ENCODE peak calls at places on chromosomes 7 and 10, in four cellular contexts. One of them, this sample, is unnamed. For H3K4me1 and H3K27me3, the result is how much of the 10 kb centered on the place peaks cover.

GRCh38 chr7:90119178-90119971 is 34.9 kb upstream of the STEAP1 start:
- DNase-seq in CD4-positive, CD25-positive, alpha-beta regulatory T cell: no peak
- DNase-seq in HCT116: no peak
- DNase-seq in prostate gland: peak
- DNase-seq in this sample: no peak

GRCh38 chr10:103544657-103545310 is 51.3 kb downstream of the NEURL1 start:
- DNase-seq in CD4-positive, CD25-positive, alpha-beta regulatory T cell: no peak
- DNase-seq in HCT116: no peak
- DNase-seq in prostate gland: no peak
- DNase-seq in this sample: no peak

GRCh38 chr7:106895246-106895864 is 30.3 kb downstream of the PIK3CG start:
- DNase-seq in CD4-positive, CD25-positive, alpha-beta regulatory T cell: no peak
- DNase-seq in HCT116: no peak
- DNase-seq in prostate gland: no peak
- DNase-seq in this sample: no peak

GRCh38 chr10:29353887-29354561 is 65.2 kb downstream of the LYZL1 start:
- DNase-seq in CD4-positive, CD25-positive, alpha-beta regulatory T cell: no peak
- DNase-seq in HCT116: no peak
- DNase-seq in prostate gland: no peak
- DNase-seq in this sample: no peak

GRCh38 chr7:78232806-78233205 is 434.2 kb downstream of the PHTF2 start:
- DNase-seq in CD4-positive, CD25-positive, alpha-beta regulatory T cell: no peak
- DNase-seq in HCT116: no peak
- DNase-seq in prostate gland: no peak
- DNase-seq in this sample: no peak

GRCh38 chr7:80656029-80656428 is 17.6 kb downstream of the CD36 start:
- DNase-seq in CD4-positive, CD25-positive, alpha-beta regulatory T cell: no peak
- DNase-seq in HCT116: no peak
- DNase-seq in prostate gland: no peak
- DNase-seq in this sample: no peak

GRCh38 chr10:124296813-124297788 is 121.6 kb downstream of the OAT start:
- DNase-seq in CD4-positive, CD25-positive, alpha-beta regulatory T cell: peak
- DNase-seq in HCT116: no peak
- DNase-seq in prostate gland: no peak
- DNase-seq in this sample: no peak

GRCh38 chr7:124032369-124033092 is at the start of gene TMEM229A:
- DNase-seq in CD4-positive, CD25-positive, alpha-beta regulatory T cell: no peak
- DNase-seq in HCT116: no peak
- DNase-seq in prostate gland: peak
- DNase-seq in this sample: no peak

GRCh38 chr7:81158189-81158588 is 239.3 kb upstream of the SEMA3C start:
- DNase-seq in CD4-positive, CD25-positive, alpha-beta regulatory T cell: no peak
- DNase-seq in HCT116: no peak
- DNase-seq in prostate gland: no peak
- DNase-seq in this sample: no peak

GRCh38 chr7:78828317-78828716 is 625.1 kb downstream of the MAGI2 start:
- DNase-seq in CD4-positive, CD25-positive, alpha-beta regulatory T cell: no peak
- DNase-seq in HCT116: no peak
- DNase-seq in prostate gland: no peak
- DNase-seq in this sample: no peak

GRCh38 chr10:77893386-77893785 is 33.2 kb downstream of the DLG5 start:
- DNase-seq in CD4-positive, CD25-positive, alpha-beta regulatory T cell: no peak
- DNase-seq in HCT116: no peak
- DNase-seq in prostate gland: no peak
- DNase-seq in this sample: no peak

GRCh38 chr7:114942443-114943175 is 20.7 kb downstream of the MDFIC start:
- DNase-seq in CD4-positive, CD25-positive, alpha-beta regulatory T cell: no peak
- DNase-seq in HCT116: no peak
- DNase-seq in prostate gland: no peak
- DNase-seq in this sample: no peak

GRCh38 chr10:97320480-97321031 is 1.5 kb downstream of the FRAT1 start:
- DNase-seq in CD4-positive, CD25-positive, alpha-beta regulatory T cell: no peak
- DNase-seq in HCT116: no peak
- DNase-seq in prostate gland: no peak
- DNase-seq in this sample: no peak

GRCh38 chr7:30713397-30713796 is 31.1 kb upstream of the CRHR2 start:
- DNase-seq in CD4-positive, CD25-positive, alpha-beta regulatory T cell: no peak
- DNase-seq in HCT116: no peak
- DNase-seq in prostate gland: no peak
- DNase-seq in this sample: no peak

GRCh38 chr7:29480456-29480855 is 83.2 kb upstream of the PRR15 start:
- DNase-seq in CD4-positive, CD25-positive, alpha-beta regulatory T cell: no peak
- DNase-seq in HCT116: no peak
- DNase-seq in prostate gland: peak
- DNase-seq in this sample: no peak

GRCh38 chr10:47025540-47026300 is 114.5 kb downstream of the PTPN20 start:
- DNase-seq in CD4-positive, CD25-positive, alpha-beta regulatory T cell: no peak
- DNase-seq in HCT116: no peak
- DNase-seq in prostate gland: no peak
- DNase-seq in this sample: no peak

GRCh38 chr10:10092581-10092980 is 925.1 kb upstream of the CELF2 start:
- DNase-seq in CD4-positive, CD25-positive, alpha-beta regulatory T cell: no peak
- DNase-seq in HCT116: no peak
- DNase-seq in prostate gland: no peak
- DNase-seq in this sample: no peak

GRCh38 chr7:32957326-32958045 is at the start of gene FKBP9:
- DNase-seq in CD4-positive, CD25-positive, alpha-beta regulatory T cell: no peak
- DNase-seq in HCT116: no peak
- DNase-seq in prostate gland: peak
- DNase-seq in this sample: peak

GRCh38 chr7:31439165-31439564 is 74.7 kb upstream of the ITPRID1 start:
- DNase-seq in CD4-positive, CD25-positive, alpha-beta regulatory T cell: no peak
- DNase-seq in HCT116: no peak
- DNase-seq in prostate gland: no peak
- DNase-seq in this sample: no peak

GRCh38 chr7:70884446-70884764 is 247.5 kb upstream of the GALNT17 start:
- DNase-seq in CD4-positive, CD25-positive, alpha-beta regulatory T cell: no peak
- DNase-seq in HCT116: no peak
- DNase-seq in prostate gland: no peak
- DNase-seq in this sample: no peak

GRCh38 chr10:19096674-19097073 is 48.1 kb downstream of the MALRD1 start:
- DNase-seq in CD4-positive, CD25-positive, alpha-beta regulatory T cell: no peak
- DNase-seq in HCT116: no peak
- DNase-seq in prostate gland: no peak
- DNase-seq in this sample: no peak

GRCh38 chr7:4807708-4808420 is 32.4 kb downstream of the AP5Z1 start:
- DNase-seq in CD4-positive, CD25-positive, alpha-beta regulatory T cell: no peak
- DNase-seq in HCT116: no peak
- DNase-seq in prostate gland: no peak
- DNase-seq in this sample: no peak

GRCh38 chr7:85806321-85806720 is 619.5 kb upstream of the SEMA3D start:
- DNase-seq in CD4-positive, CD25-positive, alpha-beta regulatory T cell: no peak
- DNase-seq in HCT116: no peak
- DNase-seq in prostate gland: no peak
- DNase-seq in this sample: no peak

GRCh38 chr7:45402480-45403218 is 171.5 kb upstream of the ADCY1 start:
- DNase-seq in CD4-positive, CD25-positive, alpha-beta regulatory T cell: no peak
- DNase-seq in HCT116: no peak
- DNase-seq in prostate gland: no peak
- DNase-seq in this sample: no peak

GRCh38 chr7:51621956-51622355 is 305.3 kb upstream of the COBL start:
- DNase-seq in CD4-positive, CD25-positive, alpha-beta regulatory T cell: no peak
- DNase-seq in HCT116: no peak
- DNase-seq in prostate gland: no peak
- DNase-seq in this sample: no peak

GRCh38 chr10:98316661-98317060 is 48.7 kb upstream of the LOXL4 start:
- DNase-seq in CD4-positive, CD25-positive, alpha-beta regulatory T cell: no peak
- DNase-seq in HCT116: no peak
- DNase-seq in prostate gland: no peak
- DNase-seq in this sample: no peak

GRCh38 chr10:60718891-60719290 is 59.4 kb upstream of the CDK1 start:
- DNase-seq in CD4-positive, CD25-positive, alpha-beta regulatory T cell: no peak
- DNase-seq in HCT116: no peak
- DNase-seq in prostate gland: no peak
- DNase-seq in this sample: no peak

GRCh38 chr7:69256634-69257081 is 341.6 kb upstream of the AUTS2 start:
- DNase-seq in CD4-positive, CD25-positive, alpha-beta regulatory T cell: no peak
- DNase-seq in HCT116: no peak
- DNase-seq in prostate gland: no peak
- DNase-seq in this sample: peak

GRCh38 chr7:133489906-133490305 is 237.0 kb downstream of the EXOC4 start:
- DNase-seq in CD4-positive, CD25-positive, alpha-beta regulatory T cell: no peak
- DNase-seq in HCT116: no peak
- DNase-seq in prostate gland: no peak
- DNase-seq in this sample: no peak

GRCh38 chr7:98314469-98314868 is 33.0 kb downstream of the BRI3 start:
- DNase-seq in CD4-positive, CD25-positive, alpha-beta regulatory T cell: no peak
- DNase-seq in HCT116: no peak
- DNase-seq in prostate gland: no peak
- DNase-seq in this sample: no peak

GRCh38 chr10:31769564-31769963 is 159.1 kb downstream of the ARHGAP12 start:
- DNase-seq in CD4-positive, CD25-positive, alpha-beta regulatory T cell: no peak
- DNase-seq in HCT116: no peak
- DNase-seq in prostate gland: no peak
- DNase-seq in this sample: no peak

DNA sequence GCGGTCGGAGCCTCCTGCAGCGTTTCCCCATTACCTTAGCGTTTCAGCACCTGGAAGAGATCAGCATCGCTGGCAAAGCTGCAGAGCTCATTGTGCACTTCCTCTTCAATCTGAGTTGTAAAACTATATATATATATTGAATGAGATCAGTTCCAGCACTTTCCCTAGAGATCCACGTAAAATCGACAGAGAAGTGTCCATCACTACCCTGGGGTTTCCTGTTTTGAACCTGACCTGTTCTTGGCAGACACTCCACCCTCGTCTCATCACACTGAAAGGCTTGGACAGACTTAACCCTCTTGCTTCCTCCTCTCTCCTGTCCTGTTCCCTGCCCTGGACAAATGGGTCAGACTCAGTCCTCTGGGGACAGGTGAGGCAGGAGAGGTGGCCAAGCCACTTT is 83.6 kb upstream of the KDM7A start:
- DNase-seq in CD4-positive, CD25-positive, alpha-beta regulatory T cell: no peak
- DNase-seq in HCT116: no peak
- DNase-seq in prostate gland: no peak
- DNase-seq in this sample: no peak
- H3K4me3 ChIP-seq in CD4-positive, CD25-positive, alpha-beta regulatory T cell: no peak
- H3K4me3 ChIP-seq in HCT116: no peak
- H3K4me3 ChIP-seq in prostate gland: no peak
- H3K4me3 ChIP-seq in this sample: no peak

GRCh38 chr7:116231543-116232401 is 21.4 kb downstream of the TES start:
- DNase-seq in CD4-positive, CD25-positive, alpha-beta regulatory T cell: no peak
- DNase-seq in HCT116: no peak
- DNase-seq in prostate gland: peak
- DNase-seq in this sample: no peak

GRCh38 chr7:116227678-116228239 is 17.4 kb downstream of the TES start:
- DNase-seq in CD4-positive, CD25-positive, alpha-beta regulatory T cell: no peak
- DNase-seq in HCT116: no peak
- DNase-seq in prostate gland: no peak
- DNase-seq in this sample: no peak

GRCh38 chr7:116228241-116228640 is 17.9 kb downstream of the TES start:
- DNase-seq in CD4-positive, CD25-positive, alpha-beta regulatory T cell: no peak
- DNase-seq in HCT116: no peak
- DNase-seq in prostate gland: no peak
- DNase-seq in this sample: no peak

GRCh38 chr7:116230191-116231005 is 20.1 kb downstream of the TES start:
- DNase-seq in CD4-positive, CD25-positive, alpha-beta regulatory T cell: no peak
- DNase-seq in HCT116: no peak
- DNase-seq in prostate gland: no peak
- DNase-seq in this sample: no peak

GRCh38 chr7:116229359-116229758 is 19.0 kb downstream of the TES start:
- DNase-seq in CD4-positive, CD25-positive, alpha-beta regulatory T cell: no peak
- DNase-seq in HCT116: no peak
- DNase-seq in prostate gland: no peak
- DNase-seq in this sample: no peak
- H3K4me1 ChIP-seq in CD4-positive, CD25-positive, alpha-beta regulatory T cell: half or more
- H3K4me1 ChIP-seq in HCT116: under half
- H3K4me1 ChIP-seq in prostate gland: under half
- H3K4me1 ChIP-seq in this sample: under half

DNA sequence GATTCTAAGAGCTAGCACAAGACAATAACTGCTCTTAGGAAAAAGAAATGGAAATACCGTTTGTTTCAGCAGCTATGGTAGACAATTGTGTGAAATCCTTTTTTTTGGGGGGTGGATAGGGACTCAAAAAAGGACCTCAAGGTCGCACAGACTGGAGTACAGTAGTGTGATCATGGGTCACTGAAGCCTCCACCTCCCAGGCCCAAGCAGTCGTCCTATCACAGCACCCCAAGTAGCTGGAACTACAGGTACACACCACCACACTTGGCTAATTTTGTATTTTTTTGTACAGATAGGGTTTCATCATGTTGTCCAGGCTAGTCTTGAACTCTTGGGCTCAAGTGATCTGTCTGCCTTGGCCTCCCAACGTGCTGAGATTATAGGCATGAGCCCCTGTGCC is 33.9 kb downstream of the KMT2E start:
- DNase-seq in CD4-positive, CD25-positive, alpha-beta regulatory T cell: no peak
- DNase-seq in HCT116: no peak
- DNase-seq in prostate gland: no peak
- DNase-seq in this sample: no peak
- H3K27me3 ChIP-seq in CD4-positive, CD25-positive, alpha-beta regulatory T cell: under half
- H3K27me3 ChIP-seq in HCT116: under half
- H3K27me3 ChIP-seq in prostate gland: under half
- H3K27me3 ChIP-seq in this sample: under half

GRCh38 chr7:27185708-27186449 is 847 bp upstream of the HOXA11 start:
- DNase-seq in CD4-positive, CD25-positive, alpha-beta regulatory T cell: no peak
- DNase-seq in HCT116: no peak
- DNase-seq in prostate gland: no peak
- DNase-seq in this sample: peak
- H3K4me3 ChIP-seq in CD4-positive, CD25-positive, alpha-beta regulatory T cell: no peak
- H3K4me3 ChIP-seq in HCT116: no peak
- H3K4me3 ChIP-seq in prostate gland: peak
- H3K4me3 ChIP-seq in this sample: peak

DNA sequence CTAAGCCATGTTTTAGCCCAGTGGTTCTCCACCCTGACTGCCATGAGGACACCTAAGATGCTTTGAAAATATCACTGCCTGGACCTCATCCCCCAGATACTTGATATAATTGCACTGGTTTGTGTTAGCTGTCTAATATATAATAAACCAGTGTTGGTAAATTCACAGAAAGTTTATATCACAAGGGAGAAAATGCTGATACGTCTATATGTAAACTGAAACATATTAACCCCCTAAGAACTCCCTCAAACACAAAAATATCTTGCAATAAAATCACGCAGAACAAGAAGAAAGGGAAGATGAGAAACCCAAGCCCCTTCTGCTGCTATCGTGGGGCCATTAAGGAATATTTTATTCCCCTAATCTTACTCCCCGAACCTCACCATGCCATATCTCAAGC is 8.2 kb downstream of the IMMP2L start:
- DNase-seq in CD4-positive, CD25-positive, alpha-beta regulatory T cell: no peak
- DNase-seq in HCT116: no peak
- DNase-seq in prostate gland: no peak
- DNase-seq in this sample: no peak
- H3K4me1 ChIP-seq in CD4-positive, CD25-positive, alpha-beta regulatory T cell: under half
- H3K4me1 ChIP-seq in HCT116: under half
- H3K4me1 ChIP-seq in prostate gland: under half
- H3K4me1 ChIP-seq in this sample: under half

GRCh38 chr10:58514102-58514472 is 1.4 kb downstream of the BICC1 start:
- DNase-seq in CD4-positive, CD25-positive, alpha-beta regulatory T cell: no peak
- DNase-seq in HCT116: no peak
- DNase-seq in prostate gland: no peak
- DNase-seq in this sample: no peak
- H3K27me3 ChIP-seq in CD4-positive, CD25-positive, alpha-beta regulatory T cell: under half
- H3K27me3 ChIP-seq in HCT116: under half
- H3K27me3 ChIP-seq in prostate gland: under half
- H3K27me3 ChIP-seq in this sample: under half